ENCODE peak calls at places on chromosomes 7 and 10, in eight cellular contexts. C is HFFc6; V is Jurkat, Clone E6-1; J is lower lobe of right lung; L is Ammon's horn; P is H9; R is central memory CD4-positive, alpha-beta T cell; B is HTR-8/SVneo. M is an unnamed sample.

GRCh38 chr7:101814996-101815825 is 2.2 kb upstream of the CUX1 start:
- DNase-seq in C (no peak), V (peak; percentile 31), J (peak; percentile 56), L (peak; percentile 12), P (peak; percentile 62), R (peak; percentile 60), B (peak; percentile 40), M (no peak)

GRCh38 chr10:117946525-117947070 is 100.1 kb downstream of the RAB11FIP2 start:
- DNase-seq in C (no peak), V (peak; percentile 58), J (no peak), L (no peak), P (no peak), R (no peak), B (no peak), M (peak; percentile 22)

GRCh38 chr10:114301951-114302710 is 63.1 kb downstream of the VWA2 start:
- DNase-seq in C (no peak), V (no peak), J (no peak), L (no peak), P (no peak), R (no peak), B (no peak), M (no peak)

GRCh38 chr7:157337316-157338149 is 729 bp downstream of the DNAJB6 start:
- DNase-seq in C (peak; percentile 47), V (peak; percentile 42), J (peak; percentile 79), L (peak; percentile 18), P (no peak), R (peak; percentile 66), B (no peak), M (no peak)

GRCh38 chr7:78279035-78279434 is 480.5 kb downstream of the PHTF2 start:
- DNase-seq in C (peak; percentile 83), V (no peak), J (no peak), L (no peak), P (no peak), R (no peak), B (peak; percentile 5), M (peak; percentile 57)

GRCh38 chr10:10994360-10994759 is 23.3 kb upstream of the CELF2 start:
- DNase-seq in C (no peak), V (no peak), J (no peak), L (no peak), P (no peak), R (no peak), B (no peak), M (no peak)

GRCh38 chr7:127018889-127019288 is 233.9 kb downstream of the GRM8 start:
- DNase-seq in C (no peak), V (no peak), J (no peak), L (no peak), P (no peak), R (no peak), B (no peak), M (no peak)

GRCh38 chr7:140039896-140040295 is 22.9 kb downstream of the PARP12 start:
- DNase-seq in C (no peak), V (no peak), J (no peak), L (no peak), P (no peak), R (no peak), B (no peak), M (no peak)

GRCh38 chr10:20100157-20100556 is 283.9 kb downstream of the PLXDC2 start:
- DNase-seq in C (no peak), V (no peak), J (no peak), L (no peak), P (no peak), R (no peak), B (no peak), M (no peak)

GRCh38 chr10:122422266-122422980 is 32.0 kb upstream of the ARMS2 start:
- DNase-seq in C (no peak), V (no peak), J (no peak), L (no peak), P (no peak), R (no peak), B (no peak), M (no peak)

M was measured in GM04504.